ENCODE peak calls at places on chromosomes 11 and 22, in eight cellular contexts. F, K, Y, E, W, P, R and J are unnamed samples.

GRCh38 chr22:29212738-29213137 is 7.0 kb downstream of the EMID1 start:
- DNase-seq in R (no peak), W (no peak), P (no peak), Y (no peak), K (no peak), F (no peak), E (no peak), J (no peak)

GRCh38 chr11:13695886-13696285 is 27.4 kb downstream of the FAR1 start:
- DNase-seq in W (no peak), E (no peak), P (no peak), K (no peak), R (no peak), Y (no peak), F (no peak), J (no peak)

GRCh38 chr11:130313383-130314183 is 1.1 kb downstream of the ZBTB44 start:
- DNase-seq in P (peak; percentile 28), W (no peak), F (no peak), R (no peak), Y (no peak), E (no peak), K (no peak), J (no peak)

GRCh38 chr11:72764503-72764902 is 12.3 kb upstream of the ARAP1 start:
- DNase-seq in K (peak; percentile 70), Y (peak; percentile 80), W (no peak), F (no peak), R (no peak), E (no peak), P (no peak), J (no peak)

GRCh38 chr11:33258631-33259184 is 1.5 kb downstream of the HIPK3 start:
- DNase-seq in E (no peak), F (no peak), W (no peak), K (no peak), Y (no peak), R (peak; percentile 80), P (peak; percentile 80), J (no peak)

GRCh38 chr11:36258730-36259360 is 30.4 kb downstream of the COMMD9 start:
- DNase-seq in Y (peak; percentile 32), E (peak; percentile 66), W (no peak), K (peak; percentile 48), P (peak; percentile 69), R (peak; percentile 72), F (peak; percentile 36), J (no peak)

GRCh38 chr11:71438650-71439049 is 9.5 kb downstream of the DHCR7 start:
- DNase-seq in Y (no peak), E (no peak), F (no peak), K (no peak), P (no peak), W (no peak), R (no peak), J (no peak)

GRCh38 chr11:1826552-1827094 is 8.2 kb upstream of the SYT8 start:
- DNase-seq in E (peak; percentile 71), W (no peak), F (no peak), R (peak; percentile 64), K (peak; percentile 61), Y (peak; percentile 56), P (no peak), J (peak; percentile 68)

GRCh38 chr11:30487200-30487898 is 98.8 kb downstream of the MPPED2 start:
- DNase-seq in K (no peak), E (no peak), P (no peak), Y (peak; percentile 17), W (no peak), R (peak; percentile 67), F (no peak), J (no peak)

GRCh38 chr11:8219257-8220021 is 44.2 kb downstream of the LMO1 start:
- DNase-seq in P (peak; percentile 47), R (no peak), F (peak; percentile 50), Y (peak; percentile 70), K (peak; percentile 64), E (peak; percentile 80), W (no peak), J (no peak)

GRCh38 chr22:39904864-39905263 is 4.0 kb downstream of the GRAP2 start:
- DNase-seq in E (no peak), W (no peak), F (no peak), K (no peak), Y (no peak), P (no peak), R (no peak), J (no peak)

GRCh38 chr22:39897841-39898240 is 3.0 kb upstream of the GRAP2 start:
- DNase-seq in P (no peak), R (no peak), F (no peak), K (no peak), E (no peak), Y (no peak), W (no peak), J (no peak)

GRCh38 chr22:39898997-39899396 is 1.9 kb upstream of the GRAP2 start:
- DNase-seq in K (no peak), W (peak; percentile 97), R (no peak), F (no peak), Y (no peak), P (no peak), E (no peak), J (no peak)

GRCh38 chr22:39900306-39901227 is at the start of gene GRAP2:
- DNase-seq in K (no peak), Y (peak; percentile 32), E (no peak), F (no peak), P (no peak), W (peak; percentile 94), R (no peak), J (no peak)

GRCh38 chr22:39901519-39902146 is 749 bp downstream of the GRAP2 start:
- DNase-seq in K (no peak), Y (no peak), F (no peak), R (no peak), W (no peak), P (no peak), E (no peak), J (no peak)
- H3K27ac ChIP-seq in K (no peak overlapping the region), Y (peak overlapping the region; percentile 36), F (no peak overlapping the region), R (no peak overlapping the region), W (peak overlapping the region; percentile 87), P (no peak overlapping the region), E (no peak overlapping the region), J (no peak overlapping the region)

GRCh38 chr11:22669368-22669767 is 3.0 kb downstream of the GAS2 start:
- DNase-seq in W (no peak), Y (no peak), E (no peak), F (no peak), P (no peak), R (no peak), K (no peak), J (no peak)

GRCh38 chr11:22670803-22671202 is 4.4 kb downstream of the GAS2 start:
- DNase-seq in K (no peak), E (no peak), P (peak; percentile 44), R (no peak), W (no peak), Y (no peak), F (no peak), J (no peak)

GRCh38 chr11:22668005-22668796 is 1.8 kb downstream of the GAS2 start:
- DNase-seq in E (no peak), F (no peak), R (no peak), P (no peak), K (no peak), W (no peak), Y (no peak), J (no peak)

GRCh38 chr11:22666320-22666699 is at the start of gene GAS2:
- DNase-seq in K (no peak), Y (no peak), P (no peak), E (no peak), W (no peak), F (no peak), R (no peak), J (no peak)

DNA sequence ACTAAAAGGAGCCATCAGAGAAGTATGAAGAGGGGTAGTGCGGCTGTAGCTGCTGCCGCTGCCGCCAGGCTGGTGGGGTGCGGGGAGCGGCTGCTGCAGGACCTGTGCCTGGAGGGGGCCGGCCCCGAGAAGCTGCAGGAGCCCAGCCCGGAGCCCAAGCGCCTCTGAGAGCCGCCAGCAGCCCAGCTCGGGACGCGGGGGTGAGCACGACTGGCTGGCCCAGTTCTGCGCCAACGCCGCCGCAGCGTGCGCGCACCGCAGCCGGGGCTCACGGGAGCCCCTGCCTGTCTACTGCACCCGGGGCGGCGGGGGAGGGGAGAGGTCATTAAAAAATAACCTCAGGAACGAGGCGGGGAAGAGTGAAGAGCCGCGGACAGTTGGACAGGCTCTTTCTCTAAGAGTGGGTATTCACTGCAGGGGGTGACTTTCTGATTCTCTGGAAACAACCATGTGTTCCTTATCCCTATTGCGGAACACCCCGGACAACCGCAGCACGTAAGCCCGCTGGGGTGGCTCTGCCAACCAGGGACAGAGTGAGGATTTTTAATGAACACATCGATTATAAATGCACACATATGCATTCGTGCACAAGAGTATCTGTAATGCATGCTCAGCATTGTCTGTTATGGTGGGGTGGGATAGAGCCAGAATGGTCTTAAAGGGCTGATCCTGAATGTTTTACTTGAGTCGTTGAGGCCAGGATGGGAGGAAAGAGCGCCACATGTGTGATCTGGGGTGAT is 459 bp downstream of the GAS2 start:
- DNase-seq in K (peak; percentile 67), Y (peak; percentile 20), F (no peak), E (peak; percentile 85), W (no peak), P (peak; percentile 2), R (no peak), J (no peak)
- H3K27me3 ChIP-seq in K (peaks cover 25% of the 10 kb centered on the region), Y (peaks cover 64% of the 10 kb centered on the region), F (peaks cover 17% of the 10 kb centered on the region), E (peaks cover 17% of the 10 kb centered on the region), W (no peaks in the 10 kb centered on the region), P (peaks cover 75% of the 10 kb centered on the region), R (no peaks in the 10 kb centered on the region), J (peaks cover 21% of the 10 kb centered on the region)

GRCh38 chr11:125170406-125171031 is 6.0 kb downstream of the PKNOX2 start:
- DNase-seq in P (peak; percentile 63), W (no peak), K (no peak), E (peak; percentile 38), F (no peak), Y (no peak), R (peak; percentile 67), J (no peak)

GRCh38 chr11:125167954-125168821 is 3.6 kb downstream of the PKNOX2 start:
- DNase-seq in P (no peak), E (no peak), W (no peak), R (no peak), K (peak; percentile 38), F (no peak), Y (no peak), J (no peak)

GRCh38 chr11:125168875-125169537 is 4.5 kb downstream of the PKNOX2 start:
- DNase-seq in W (no peak), K (no peak), Y (no peak), E (no peak), P (no peak), R (no peak), F (no peak), J (no peak)

GRCh38 chr11:125171974-125172373 is 7.4 kb downstream of the PKNOX2 start:
- DNase-seq in K (no peak), Y (no peak), F (no peak), R (peak; percentile 53), P (no peak), W (no peak), E (no peak), J (no peak)

DNA sequence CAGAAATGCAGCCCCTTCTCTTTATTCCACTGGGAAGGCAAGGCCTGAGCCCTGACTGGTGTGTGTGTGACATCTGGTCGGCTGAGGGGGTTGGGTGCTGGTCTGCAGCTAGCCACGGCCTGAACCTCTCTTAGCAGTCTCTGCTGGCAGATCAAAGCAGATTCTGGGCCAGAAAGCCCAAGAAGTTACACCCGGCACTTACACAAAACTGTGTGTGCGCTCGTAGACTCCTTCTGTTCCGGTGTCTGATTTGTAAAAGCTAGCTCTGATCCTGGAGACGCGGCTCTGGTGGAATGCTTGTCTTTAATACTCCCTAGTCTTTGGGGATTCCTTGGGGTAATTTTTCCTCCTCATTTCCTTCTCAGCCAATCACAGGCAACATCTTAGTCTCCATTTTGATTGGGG is 5.5 kb downstream of the PKNOX2 start:
- DNase-seq in P (no peak), W (no peak), E (no peak), R (peak; percentile 67), F (no peak), K (no peak), Y (no peak), J (no peak)
- TF ChIP-seq POLR2AphosphoS5 in P (no peak), W (no peak), E (no peak), R (no peak), F (no peak), K (no peak), Y (no peak), J (no peak)

GRCh38 chr11:110373061-110373702 is 56.6 kb upstream of the FDX1 start:
- DNase-seq in R (no peak), Y (no peak), E (no peak), W (peak; percentile 92), P (peak; percentile 53), F (no peak), K (no peak), J (no peak)
- H3K27ac ChIP-seq in R (no peak overlapping the region), Y (no peak overlapping the region), E (no peak overlapping the region), W (peak overlapping the region; percentile 87), P (no peak overlapping the region), F (no peak overlapping the region), K (peak overlapping the region; percentile 33), J (peak overlapping the region; percentile 65)